ENCODE peak calls at places on chromosome 12, in five cellular contexts. I is bronchial epithelial cell, B is GM04504, K is posterior cingulate gyrus, N is fibroblast of pulmonary artery. P is an unnamed sample.

GRCh38 chr12:8615206-8615605 is 2.5 kb upstream of the AICDA start:
- DNase-seq in K (no peak), B (no peak), I (no peak), N (no peak), P (no peak)

GRCh38 chr12:46209165-46209564 is 59.7 kb downstream of the SLC38A1 start:
- DNase-seq in N (peak; percentile 31), I (no peak), K (no peak), B (no peak), P (no peak)

GRCh38 chr12:96375173-96375572 is 25.1 kb downstream of the CDK17 start:
- DNase-seq in K (no peak), N (no peak), B (no peak), I (no peak), P (no peak)

GRCh38 chr12:109736552-109737108 is 23.0 kb downstream of the FAM222A start:
- DNase-seq in B (no peak), K (peak; percentile 72), I (peak; percentile 29), N (peak; percentile 70), P (peak; percentile 76)

GRCh38 chr12:119528241-119528640 is 65.3 kb upstream of the TMEM233 start:
- DNase-seq in K (no peak), N (peak; percentile 38), I (no peak), B (no peak), P (no peak)

GRCh38 chr12:123907726-123908476 is 64.7 kb downstream of the CCDC92 start:
- DNase-seq in K (no peak), B (no peak), N (peak; percentile 46), I (peak; percentile 62), P (no peak)

GRCh38 chr12:92105110-92105509 is 40.5 kb downstream of the BTG1 start:
- DNase-seq in B (no peak), K (no peak), N (no peak), I (peak; percentile 54), P (no peak)

GRCh38 chr12:12992418-12993175 is 7.5 kb downstream of the HEBP1 start:
- DNase-seq in B (peak; percentile 82), I (peak; percentile 90), N (peak; percentile 97), K (no peak), P (no peak)

GRCh38 chr12:19432309-19433170 is 6.8 kb upstream of the AEBP2 start:
- DNase-seq in I (peak; percentile 64), N (no peak), K (no peak), B (no peak), P (no peak)

GRCh38 chr12:105783983-105784947 is 354.5 kb downstream of the NUAK1 start:
- DNase-seq in N (no peak), K (no peak), I (no peak), B (no peak), P (no peak)

GRCh38 chr12:101552277-101552676 is 42.5 kb upstream of the MYBPC1 start:
- DNase-seq in I (peak; percentile 30), K (no peak), B (no peak), N (peak; percentile 33), P (no peak)

GRCh38 chr12:120760349-120761245 is 35.0 kb downstream of the ACADS start:
- DNase-seq in N (no peak), K (no peak), I (peak; percentile 5), B (no peak), P (no peak)

GRCh38 chr12:99649551-99649950 is 2.0 kb downstream of the GARIN6 start:
- DNase-seq in B (no peak), N (no peak), I (no peak), K (no peak), P (no peak)

GRCh38 chr12:108066583-108067234 is 62.4 kb upstream of the WSCD2 start:
- DNase-seq in I (no peak), B (no peak), N (no peak), K (no peak), P (no peak)

GRCh38 chr12:119115296-119115905 is 63.3 kb upstream of the HSPB8 start:
- DNase-seq in N (peak; percentile 61), B (peak; percentile 7), I (peak; percentile 29), K (no peak), P (no peak)

GRCh38 chr12:131599214-131600159 is 111.4 kb upstream of the SFSWAP start:
- DNase-seq in I (no peak), B (no peak), K (no peak), N (no peak), P (no peak)

GRCh38 chr12:56257491-56258067 is 605 bp downstream of the ANKRD52 start:
- DNase-seq in B (no peak), K (no peak), I (peak; percentile 44), N (no peak), P (no peak)

GRCh38 chr12:110247340-110248095 is 33.5 kb upstream of the ATP2A2 start:
- DNase-seq in I (peak; percentile 100), B (no peak), K (no peak), N (no peak), P (no peak)

GRCh38 chr12:68832504-68832867 is 24.5 kb downstream of the MDM2 start:
- DNase-seq in K (no peak), B (no peak), N (no peak), I (no peak), P (no peak)

GRCh38 chr12:99157946-99158345 is 489.6 kb upstream of the GARIN6 start:
- DNase-seq in I (peak; percentile 2), B (no peak), K (no peak), N (no peak), P (no peak)

GRCh38 chr12:124939428-124940142 is 25.1 kb upstream of the UBC start:
- DNase-seq in N (peak; percentile 94), K (peak; percentile 95), I (peak; percentile 85), B (peak; percentile 91), P (peak; percentile 94)

GRCh38 chr12:76106631-76107030 is 22.1 kb upstream of the NAP1L1 start:
- DNase-seq in I (no peak), B (no peak), N (no peak), K (no peak), P (no peak)

GRCh38 chr12:124523071-124523470 is 44.3 kb downstream of the NCOR2 start:
- DNase-seq in B (no peak), I (peak; percentile 50), K (peak; percentile 89), N (no peak), P (no peak)

GRCh38 chr12:130372936-130373335 is 35.2 kb downstream of the PIWIL1 start:
- DNase-seq in B (no peak), N (no peak), K (no peak), I (no peak), P (no peak)